ENCODE peak calls at places on chromosomes 3 and 15, in seven cellular contexts. I is tibial nerve, P is GM12878, B is A549, Y is ovary, J is H1, L is sigmoid colon. W is an unnamed sample. For H3K4me1, the result is how much of the 10 kb centered on the place peaks cover.

GRCh38 chr15:93180656-93181055 is 91.6 kb upstream of the RGMA start:
- DNase-seq in I (no peak), Y (no peak), J (no peak), P (no peak), L (no peak), B (no peak), W (no peak)

GRCh38 chr3:31918179-31919165 is 62.6 kb downstream of the OSBPL10 start:
- DNase-seq in B (no peak), Y (no peak), L (no peak), P (peak), I (no peak), J (no peak), W (no peak)

GRCh38 chr15:79812536-79812935 is 84.3 kb downstream of the MTHFS start:
- DNase-seq in J (no peak), I (no peak), B (no peak), L (no peak), Y (no peak), P (no peak), W (no peak)

GRCh38 chr3:127865941-127866340 is 43.6 kb upstream of the MGLL start:
- DNase-seq in B (no peak), P (no peak), Y (no peak), J (no peak), I (no peak), L (no peak), W (no peak)

GRCh38 chr3:128572644-128573105 is 77.9 kb downstream of the RPN1 start:
- DNase-seq in J (no peak), B (peak), L (no peak), I (no peak), P (peak), Y (no peak), W (no peak)

GRCh38 chr3:127350172-127351050 is 62.6 kb upstream of the PRR20G start:
- DNase-seq in P (no peak), J (no peak), I (no peak), Y (no peak), B (no peak), L (no peak), W (no peak)

GRCh38 chr3:66993082-66993481 is 5.0 kb upstream of the KBTBD8 start:
- DNase-seq in J (no peak), Y (no peak), I (no peak), P (no peak), B (no peak), L (no peak), W (no peak)

GRCh38 chr3:193014961-193015360 is 97.3 kb upstream of the MB21D2 start:
- DNase-seq in B (no peak), Y (no peak), J (no peak), L (no peak), P (no peak), I (no peak), W (no peak)

GRCh38 chr3:148991219-148992026 is at the start of gene GYG1:
- DNase-seq in L (peak), B (peak), Y (peak), P (no peak), J (peak), I (peak), W (peak)

GRCh38 chr3:55692295-55692957 is 205.3 kb upstream of the WNT5A start:
- DNase-seq in Y (no peak), L (no peak), B (no peak), P (no peak), J (no peak), I (no peak), W (no peak)

GRCh38 chr3:137944593-137944992 is 65.4 kb upstream of the CLDN18 start:
- DNase-seq in P (no peak), L (no peak), Y (no peak), I (no peak), B (no peak), J (no peak), W (no peak)

GRCh38 chr3:89098964-89099585 is 8.3 kb upstream of the EPHA3 start:
- DNase-seq in P (no peak), L (no peak), J (no peak), Y (no peak), B (peak), I (no peak), W (peak)

GRCh38 chr3:159764211-159765024 is 224.2 kb upstream of the IL12A start:
- DNase-seq in B (peak), Y (peak), P (no peak), I (no peak), J (no peak), L (peak), W (no peak)

GRCh38 chr3:115996420-115997108 is 373.3 kb downstream of the GAP43 start:
- DNase-seq in P (no peak), Y (no peak), J (no peak), I (no peak), L (no peak), B (no peak), W (no peak)

GRCh38 chr15:40266828-40267304 is 16.0 kb downstream of the ANKRD63 start:
- DNase-seq in B (peak), P (no peak), L (peak), J (no peak), Y (peak), I (no peak), W (peak)

GRCh38 chr3:52098108-52098507 is 41.7 kb upstream of the DUSP7 start:
- DNase-seq in I (no peak), P (no peak), B (no peak), Y (no peak), J (no peak), L (peak), W (no peak)

GRCh38 chr3:9045399-9045798 is 82.1 kb upstream of the RAD18 start:
- DNase-seq in J (no peak), L (no peak), B (no peak), Y (no peak), I (no peak), P (no peak), W (no peak)

DNA sequence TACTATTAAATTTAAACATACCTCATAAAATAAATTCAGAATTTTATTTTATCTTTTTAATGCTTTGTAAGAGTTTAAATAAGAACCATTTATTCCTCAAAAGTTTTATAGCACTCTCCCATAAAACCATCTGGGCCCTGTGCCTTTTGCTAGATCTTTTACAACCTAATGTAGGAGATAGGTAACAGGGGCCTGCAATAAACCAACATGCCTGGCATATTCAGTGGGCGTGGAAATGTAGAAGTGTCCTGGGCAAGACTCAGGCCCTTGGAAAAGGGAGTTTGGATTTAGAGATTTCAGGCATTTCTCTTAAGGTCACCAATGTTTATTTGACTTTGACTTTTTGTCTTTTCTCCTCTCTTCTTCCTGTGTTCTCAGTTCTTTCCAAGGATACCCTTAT is 46.4 kb downstream of the POMGNT2 start:
- DNase-seq in P (no peak), I (no peak), J (no peak), B (no peak), Y (no peak), L (no peak), W (no peak)
- H3K4me1 ChIP-seq in P (under half), I (under half), J (under half), B (under half), Y (under half), L (under half), W (under half)

GRCh38 chr3:17041009-17041408 is 156.3 kb downstream of the PLCL2 start:
- DNase-seq in P (no peak), L (no peak), J (no peak), I (no peak), Y (no peak), B (no peak), W (no peak)

GRCh38 chr3:17040322-17040721 is 155.6 kb downstream of the PLCL2 start:
- DNase-seq in B (no peak), Y (no peak), I (no peak), J (no peak), P (no peak), L (no peak), W (no peak)

GRCh38 chr3:17039579-17039978 is 154.8 kb downstream of the PLCL2 start:
- DNase-seq in P (no peak), J (no peak), B (peak), Y (no peak), I (no peak), L (no peak), W (no peak)

GRCh38 chr3:17038900-17039545 is 154.3 kb downstream of the PLCL2 start:
- DNase-seq in I (no peak), L (no peak), B (no peak), P (no peak), J (no peak), Y (no peak), W (no peak)

DNA sequence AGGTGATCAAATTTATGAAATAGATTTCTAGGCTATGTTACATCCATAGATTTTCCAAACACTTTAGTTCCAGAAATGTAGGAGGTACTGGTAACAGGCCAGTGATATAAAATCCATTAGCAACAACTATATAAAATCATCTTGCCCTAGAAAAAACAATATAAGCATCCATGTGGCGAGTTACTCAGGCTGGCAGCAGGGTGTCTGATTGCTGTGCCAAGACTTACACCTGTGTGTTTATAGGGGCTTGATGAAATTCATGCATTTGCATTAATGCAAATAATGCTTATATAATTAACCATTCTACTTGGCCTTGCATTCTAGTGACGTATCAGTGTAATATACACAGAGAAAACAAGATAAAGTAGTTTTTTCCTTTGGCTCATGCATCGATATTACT is 153.4 kb downstream of the PLCL2 start:
- DNase-seq in I (no peak), L (no peak), B (no peak), P (no peak), Y (no peak), J (no peak), W (no peak)
- TF ChIP-seq EP300 in I (no peak), L (no peak), B (no peak), P (no peak), Y (no peak), J (no peak), W (no peak)

GRCh38 chr15:38843736-38844590 is 279.3 kb upstream of the RASGRP1 start:
- DNase-seq in L (no peak), Y (no peak), I (no peak), B (no peak), P (no peak), J (no peak), W (no peak)
- TF ChIP-seq POLR2A in L (no peak), Y (no peak), I (no peak), B (no peak), P (no peak), J (no peak), W (no peak)

DNA sequence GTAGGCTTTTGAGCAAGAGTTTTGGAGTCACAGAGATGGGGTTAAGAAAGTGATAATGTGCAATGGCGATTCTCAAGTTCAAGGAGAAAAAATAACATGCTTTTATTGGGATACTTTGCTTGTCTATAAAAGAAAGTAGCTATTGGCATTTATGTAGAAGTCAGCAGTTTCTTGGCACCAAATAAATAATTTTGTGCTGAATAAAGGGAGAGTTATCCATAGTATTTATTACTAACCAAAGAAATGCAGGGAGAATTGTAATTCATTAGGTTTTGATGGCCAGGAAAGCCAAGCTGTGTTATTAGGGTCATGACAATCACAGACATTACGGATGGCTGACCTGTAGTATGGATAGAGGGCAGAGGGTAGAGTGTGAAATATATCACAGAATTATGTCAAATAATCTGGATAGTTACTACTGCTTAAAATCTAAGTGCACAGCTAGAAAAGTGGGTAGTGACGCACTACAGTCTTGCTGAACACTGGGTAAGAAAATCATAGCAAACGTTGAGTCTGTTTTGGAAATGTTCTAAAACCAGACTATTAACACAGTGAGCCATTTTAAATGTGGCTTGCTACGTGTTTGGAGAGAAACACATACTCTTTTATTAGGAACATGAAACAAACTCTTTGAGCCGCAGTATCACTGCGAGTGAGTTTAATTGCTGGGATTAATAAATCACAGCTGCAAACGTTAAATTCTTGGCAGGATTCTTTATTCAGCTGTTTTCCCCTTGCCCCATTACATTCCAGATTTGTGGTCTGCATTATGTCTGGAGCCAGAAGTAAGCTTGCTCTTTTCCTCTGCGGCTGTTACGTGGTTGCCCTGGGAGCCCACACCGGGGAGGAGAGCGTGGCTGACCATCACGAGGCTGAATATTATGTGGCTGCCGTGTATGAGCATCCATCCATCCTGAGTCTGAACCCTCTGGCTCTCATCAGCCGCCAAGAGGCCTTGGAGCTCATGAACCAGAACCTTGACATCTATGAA is 33.4 kb downstream of the BTD start:
- DNase-seq in I (no peak), P (no peak), L (peak), B (no peak), J (no peak), Y (peak), W (no peak)
- H3K4me1 ChIP-seq in I (half or more), P (under half), L (half or more), B (half or more), J (under half), Y (under half), W (half or more)

DNA sequence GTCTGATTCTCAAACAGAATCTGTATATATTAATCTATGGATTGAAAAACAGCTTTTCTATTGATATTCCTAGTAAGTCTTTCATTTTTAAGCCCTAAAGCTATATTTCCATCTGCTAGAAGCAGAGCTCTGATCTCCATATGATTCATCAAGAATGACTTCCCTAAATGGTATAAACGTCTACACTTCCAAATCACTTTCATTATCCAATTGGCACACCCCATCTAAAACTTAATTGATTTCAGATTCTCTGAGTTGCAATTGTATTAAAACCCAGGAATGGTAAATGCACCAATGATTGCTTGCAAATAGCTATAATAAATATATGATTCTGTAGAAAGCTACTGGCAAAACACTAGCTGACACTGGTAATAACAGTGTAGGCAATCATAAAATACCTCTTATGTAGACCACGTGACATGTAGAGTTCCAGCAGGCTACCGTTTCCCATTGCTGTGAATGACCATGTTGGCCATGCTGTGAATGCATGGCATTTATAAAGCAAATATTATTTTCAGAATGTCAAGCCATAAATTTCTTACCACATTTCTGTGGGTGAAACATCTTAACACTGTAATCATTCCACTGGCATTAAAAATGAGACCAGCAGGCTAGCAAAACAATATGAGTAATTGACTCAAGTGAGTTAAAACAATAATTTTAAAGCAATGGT is 226.0 kb downstream of the ZMAT3 start:
- DNase-seq in L (no peak), I (no peak), B (no peak), Y (no peak), P (no peak), J (no peak), W (no peak)
- TF ChIP-seq EP300 in L (no peak), I (no peak), B (no peak), Y (no peak), P (no peak), J (no peak), W (no peak)

GRCh38 chr3:171459942-171460225 is 321 bp downstream of the TNIK start:
- DNase-seq in I (no peak), B (no peak), L (no peak), Y (no peak), J (no peak), P (no peak), W (no peak)

GRCh38 chr3:171459130-171459941 is 869 bp downstream of the TNIK start:
- DNase-seq in Y (peak), J (no peak), L (peak), I (no peak), B (no peak), P (no peak), W (peak)

GRCh38 chr3:171462224-171462623 is 2.0 kb upstream of the TNIK start:
- DNase-seq in I (no peak), J (no peak), B (no peak), Y (no peak), L (no peak), P (no peak), W (no peak)

GRCh38 chr3:171460226-171461086 is at the start of gene TNIK:
- DNase-seq in I (peak), B (peak), P (peak), L (peak), Y (peak), J (no peak), W (peak)

GRCh38 chr3:171461087-171461917 is 1.1 kb upstream of the TNIK start:
- DNase-seq in Y (no peak), J (no peak), P (no peak), L (no peak), I (no peak), B (peak), W (no peak)
- TF ChIP-seq POLR2A in Y (no peak), J (no peak), P (no peak), L (no peak), I (no peak), B (no peak), W (no peak)

GRCh38 chr3:56902468-56903159 is 100.9 kb upstream of the ARHGEF3 start:
- DNase-seq in J (no peak), B (no peak), I (no peak), Y (no peak), P (no peak), L (no peak), W (no peak)
- H3K4me1 ChIP-seq in J (under half), B (under half), I (under half), Y (under half), P (under half), L (under half), W (under half)

GRCh38 chr15:35727627-35728026 is 181.7 kb upstream of the DPH6 start:
- DNase-seq in P (no peak), L (no peak), J (no peak), Y (no peak), B (no peak), I (no peak), W (no peak)
- TF ChIP-seq EP300 in P (no peak), L (no peak), J (no peak), Y (no peak), B (no peak), I (no peak), W (no peak)

GRCh38 chr15:90840954-90841353 is 27.4 kb upstream of the FURIN start:
- DNase-seq in P (no peak), B (no peak), I (no peak), J (no peak), Y (no peak), L (no peak), W (no peak)
- TF ChIP-seq POLR2A in P (no peak), B (no peak), I (no peak), J (no peak), Y (no peak), L (no peak), W (no peak)

GRCh38 chr3:4981688-4982494 is 2.7 kb downstream of the BHLHE40 start:
- DNase-seq in I (no peak), P (no peak), J (no peak), Y (no peak), B (no peak), L (no peak), W (no peak)
- H3K4me1 ChIP-seq in I (half or more), P (under half), J (under half), Y (under half), B (under half), L (half or more), W (half or more)